ENCODE peak calls at places on chromosome 4, in five cellular contexts. W is Right ventricle myocardium inferior; P is iPS DF 6.9; S is stimulated activated CD8-positive, alpha-beta memory T cell treated with anti-CD3 and anti-CD28 coated beads, Interleukin-7, amount 100 ng/mL, for 24 hours; N is stimulated activated naive CD4-positive, alpha-beta T cell. T is an unnamed sample.

GRCh38 chr4:145130788-145131398 is 32.8 kb downstream of the ABCE1 start:
- DNase-seq in W (no peak), P (no peak), S (no peak), N (no peak), T (no peak)

GRCh38 chr4:5568336-5568735 is 140.0 kb downstream of the EVC2 start:
- DNase-seq in W (peak; percentile 32), P (no peak), S (no peak), N (no peak), T (no peak)

GRCh38 chr4:182975806-182976205 is 58.6 kb upstream of the DCTD start:
- DNase-seq in W (no peak), P (no peak), S (no peak), N (no peak), T (no peak)

GRCh38 chr4:107721436-107722090 is 1.5 kb upstream of the PAPSS1 start:
- DNase-seq in W (peak; percentile 44), P (no peak), S (peak; percentile 27), N (peak; percentile 37), T (no peak)

GRCh38 chr4:153466637-153467153 is 535 bp downstream of the TMEM131L start:
- DNase-seq in W (no peak), P (no peak), S (no peak), N (peak; percentile 42), T (no peak)

GRCh38 chr4:6230827-6231662 is 30.7 kb upstream of the JAKMIP1 start:
- DNase-seq in W (no peak), P (no peak), S (no peak), N (no peak), T (no peak)

GRCh38 chr4:63906660-63907146 is 502.5 kb downstream of the TECRL start:
- DNase-seq in W (no peak), P (no peak), S (no peak), N (no peak), T (no peak)

GRCh38 chr4:99061048-99061447 is 27.5 kb downstream of the ADH5 start:
- DNase-seq in W (no peak), P (no peak), S (no peak), N (no peak), T (no peak)

GRCh38 chr4:6913350-6913749 is 3.7 kb downstream of the TBC1D14 start:
- DNase-seq in W (no peak), P (no peak), S (no peak), N (no peak), T (no peak)

GRCh38 chr4:176641237-176641636 is 151.5 kb downstream of the VEGFC start:
- DNase-seq in W (no peak), P (no peak), S (no peak), N (no peak), T (no peak)

GRCh38 chr4:38162240-38162784 is 202.1 kb downstream of the PTTG2 start:
- DNase-seq in W (no peak), P (no peak), S (no peak), N (no peak), T (no peak)

GRCh38 chr4:52376107-52376704 is 282.9 kb downstream of the USP46 start:
- DNase-seq in W (no peak), P (no peak), S (no peak), N (no peak), T (no peak)

GRCh38 chr4:186190456-186191265 is 706 bp upstream of the CYP4V2 start:
- DNase-seq in W (peak; percentile 72), P (no peak), S (peak; percentile 19), N (peak; percentile 65), T (no peak)

GRCh38 chr4:19675172-19675811 is 576.4 kb upstream of the SLIT2 start:
- DNase-seq in W (no peak), P (no peak), S (no peak), N (no peak), T (no peak)

GRCh38 chr4:2298548-2298991 is 36.7 kb upstream of the MXD4 start:
- DNase-seq in W (no peak), P (no peak), S (no peak), N (no peak), T (no peak)

T was measured in D721Med.